ENCODE peak calls at places on chromosomes 6 and 20, in five cellular contexts. One of them, this sample, is unnamed.

GRCh38 chr6:149457316-149457884 is 27.4 kb downstream of the ZC3H12D start:
- DNase-seq in GM12878: no peak
- DNase-seq in HCT116: no peak
- DNase-seq in HepG2: no peak
- DNase-seq in H1: no peak
- DNase-seq in this sample: no peak

GRCh38 chr6:151325075-151326050 is 66.0 kb downstream of the ZBTB2 start:
- DNase-seq in HepG2: peak; percentile 62
- DNase-seq in HCT116: peak; percentile 78
- DNase-seq in H1: no peak
- DNase-seq in GM12878: no peak
- DNase-seq in this sample: no peak

GRCh38 chr20:10352934-10353866 is 80.8 kb downstream of the MKKS start:
- DNase-seq in HepG2: peak; percentile 57
- DNase-seq in GM12878: no peak
- DNase-seq in HCT116: no peak
- DNase-seq in H1: no peak
- DNase-seq in this sample: no peak

GRCh38 chr6:122428781-122429180 is 29.3 kb downstream of the HSF2 start:
- DNase-seq in GM12878: no peak
- DNase-seq in H1: no peak
- DNase-seq in HepG2: no peak
- DNase-seq in HCT116: no peak
- DNase-seq in this sample: no peak

GRCh38 chr20:53622247-53623114 is 28.8 kb upstream of the ZNF217 start:
- DNase-seq in HCT116: no peak
- DNase-seq in HepG2: peak; percentile 35
- DNase-seq in H1: no peak
- DNase-seq in GM12878: peak; percentile 38
- DNase-seq in this sample: no peak

GRCh38 chr6:4212588-4212987 is 77.2 kb upstream of the ECI2 start:
- DNase-seq in GM12878: no peak
- DNase-seq in H1: no peak
- DNase-seq in HCT116: no peak
- DNase-seq in HepG2: no peak
- DNase-seq in this sample: no peak

GRCh38 chr6:155313602-155314091 is 637 bp downstream of the TFB1M start:
- DNase-seq in GM12878: no peak
- DNase-seq in H1: no peak
- DNase-seq in HCT116: no peak
- DNase-seq in HepG2: peak; percentile 65
- DNase-seq in this sample: no peak

GRCh38 chr6:164207024-164207423 is 792.5 kb downstream of the QKI start:
- DNase-seq in HCT116: no peak
- DNase-seq in H1: no peak
- DNase-seq in HepG2: no peak
- DNase-seq in GM12878: no peak
- DNase-seq in this sample: no peak

GRCh38 chr6:7819641-7820040 is 90.9 kb downstream of the TXNDC5 start:
- DNase-seq in HCT116: no peak
- DNase-seq in HepG2: no peak
- DNase-seq in GM12878: no peak
- DNase-seq in H1: no peak
- DNase-seq in this sample: no peak

GRCh38 chr20:37390503-37390890 is 44.6 kb downstream of the SRC start:
- DNase-seq in HCT116: no peak
- DNase-seq in H1: no peak
- DNase-seq in HepG2: no peak
- DNase-seq in GM12878: no peak
- DNase-seq in this sample: no peak
- TF ChIP-seq ZNF274 in HCT116: no peak
- TF ChIP-seq ZNF274 in H1: no peak
- TF ChIP-seq ZNF274 in HepG2: no peak
- TF ChIP-seq ZNF274 in GM12878: no peak
- TF ChIP-seq ZNF274 in this sample: no peak

GRCh38 chr6:10569392-10570127 is 48.4 kb downstream of the GCNT2 start:
- DNase-seq in GM12878: no peak
- DNase-seq in H1: no peak
- DNase-seq in HepG2: no peak
- DNase-seq in HCT116: no peak
- DNase-seq in this sample: no peak
- TF ChIP-seq ATF3 in GM12878: no peak
- TF ChIP-seq ATF3 in H1: no peak
- TF ChIP-seq ATF3 in HepG2: no peak
- TF ChIP-seq ATF3 in HCT116: no peak
- TF ChIP-seq ATF3 in this sample: no peak

DNA sequence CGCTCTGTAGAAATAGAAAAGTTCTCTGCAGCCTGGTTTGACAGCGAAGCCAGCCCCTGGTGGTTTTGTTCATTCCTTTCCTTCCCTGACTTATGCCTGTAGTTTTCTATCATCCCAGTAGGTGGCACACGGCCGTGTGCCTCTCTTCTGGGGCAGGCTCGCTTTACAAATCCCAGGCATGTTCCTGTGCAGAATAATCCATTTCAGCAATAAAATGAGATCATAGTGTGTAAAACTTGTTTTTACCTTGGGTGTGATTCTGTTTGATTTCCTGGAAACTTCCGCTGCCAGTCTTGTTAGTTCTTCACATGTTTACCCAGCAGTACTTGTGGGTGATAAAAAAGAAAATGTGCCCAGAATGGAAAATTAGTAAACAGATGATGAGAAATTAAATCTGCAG is 7.4 kb upstream of the INSM1 start:
- DNase-seq in H1: no peak
- DNase-seq in HCT116: peak; percentile 40
- DNase-seq in HepG2: peak; percentile 67
- DNase-seq in GM12878: no peak
- DNase-seq in this sample: peak; percentile 48
- TF ChIP-seq ZNF274 in H1: no peak
- TF ChIP-seq ZNF274 in HCT116: no peak
- TF ChIP-seq ZNF274 in HepG2: no peak
- TF ChIP-seq ZNF274 in GM12878: no peak
- TF ChIP-seq ZNF274 in this sample: no peak

GRCh38 chr6:159279790-159280277 is 110.6 kb downstream of the FNDC1 start:
- DNase-seq in GM12878: no peak
- DNase-seq in HepG2: no peak
- DNase-seq in H1: no peak
- DNase-seq in HCT116: peak; percentile 24
- DNase-seq in this sample: peak; percentile 23

GRCh38 chr6:159278626-159279025 is 109.4 kb downstream of the FNDC1 start:
- DNase-seq in HCT116: no peak
- DNase-seq in GM12878: no peak
- DNase-seq in HepG2: no peak
- DNase-seq in H1: no peak
- DNase-seq in this sample: no peak

GRCh38 chr6:159282351-159282750 is 113.2 kb downstream of the FNDC1 start:
- DNase-seq in HepG2: no peak
- DNase-seq in HCT116: no peak
- DNase-seq in GM12878: no peak
- DNase-seq in H1: no peak
- DNase-seq in this sample: no peak
- TF ChIP-seq ATF3 in HepG2: no peak
- TF ChIP-seq ATF3 in HCT116: no peak
- TF ChIP-seq ATF3 in GM12878: no peak
- TF ChIP-seq ATF3 in H1: no peak
- TF ChIP-seq ATF3 in this sample: no peak

GRCh38 chr6:54053893-54054391 is 57.3 kb upstream of the MLIP start:
- DNase-seq in HepG2: no peak
- DNase-seq in GM12878: no peak
- DNase-seq in HCT116: peak; percentile 48
- DNase-seq in H1: no peak
- DNase-seq in this sample: no peak

GRCh38 chr6:54048782-54049181 is 62.5 kb upstream of the MLIP start:
- DNase-seq in HCT116: no peak
- DNase-seq in HepG2: no peak
- DNase-seq in GM12878: no peak
- DNase-seq in H1: no peak
- DNase-seq in this sample: no peak

GRCh38 chr6:54056105-54056504 is 55.1 kb upstream of the MLIP start:
- DNase-seq in H1: no peak
- DNase-seq in HepG2: no peak
- DNase-seq in GM12878: no peak
- DNase-seq in HCT116: no peak
- DNase-seq in this sample: no peak

GRCh38 chr6:54050750-54051149 is 60.5 kb upstream of the MLIP start:
- DNase-seq in HCT116: no peak
- DNase-seq in HepG2: no peak
- DNase-seq in GM12878: no peak
- DNase-seq in H1: no peak
- DNase-seq in this sample: no peak
- TF ChIP-seq ZNF274 in HCT116: no peak
- TF ChIP-seq ZNF274 in HepG2: no peak
- TF ChIP-seq ZNF274 in GM12878: no peak
- TF ChIP-seq ZNF274 in H1: no peak
- TF ChIP-seq ZNF274 in this sample: no peak

GRCh38 chr20:689947-690346 is 14.3 kb upstream of the SCRT2 start:
- DNase-seq in GM12878: no peak
- DNase-seq in H1: no peak
- DNase-seq in HepG2: no peak
- DNase-seq in HCT116: no peak
- DNase-seq in this sample: no peak

GRCh38 chr20:689348-689747 is 13.7 kb upstream of the SCRT2 start:
- DNase-seq in HepG2: no peak
- DNase-seq in GM12878: no peak
- DNase-seq in HCT116: no peak
- DNase-seq in H1: no peak
- DNase-seq in this sample: no peak

GRCh38 chr20:688809-689208 is 13.2 kb upstream of the SCRT2 start:
- DNase-seq in GM12878: no peak
- DNase-seq in HCT116: no peak
- DNase-seq in H1: no peak
- DNase-seq in HepG2: peak; percentile 41
- DNase-seq in this sample: peak; percentile 49

GRCh38 chr20:694496-694895 is 18.9 kb upstream of the SCRT2 start:
- DNase-seq in H1: no peak
- DNase-seq in HepG2: no peak
- DNase-seq in GM12878: no peak
- DNase-seq in HCT116: no peak
- DNase-seq in this sample: no peak

GRCh38 chr20:692044-692443 is 16.4 kb upstream of the SCRT2 start:
- DNase-seq in H1: no peak
- DNase-seq in GM12878: no peak
- DNase-seq in HepG2: no peak
- DNase-seq in HCT116: no peak
- DNase-seq in this sample: no peak
- TF ChIP-seq ATF3 in H1: no peak
- TF ChIP-seq ATF3 in GM12878: no peak
- TF ChIP-seq ATF3 in HepG2: no peak
- TF ChIP-seq ATF3 in HCT116: no peak
- TF ChIP-seq ATF3 in this sample: no peak

DNA sequence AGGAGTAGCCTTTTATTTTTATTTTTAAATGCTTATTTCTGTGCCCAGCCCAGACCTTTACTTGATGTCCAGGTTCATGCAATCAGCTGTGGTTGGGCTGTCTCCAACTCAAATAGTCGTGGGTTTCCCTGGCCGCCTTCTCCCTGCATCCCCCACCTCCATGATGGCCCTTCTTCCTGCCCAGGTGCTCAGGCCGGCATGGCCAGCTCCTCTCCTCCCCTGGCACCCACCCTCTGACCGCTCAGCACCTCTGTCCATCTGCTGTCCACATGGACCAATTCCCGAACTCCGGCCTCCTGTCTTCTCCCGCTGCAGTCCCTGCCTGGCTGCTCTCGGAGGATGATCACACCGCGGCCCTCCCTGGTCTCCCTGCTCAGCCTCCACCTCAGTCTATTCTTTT is 81.2 kb upstream of the SULF2 start:
- DNase-seq in HepG2: no peak
- DNase-seq in GM12878: no peak
- DNase-seq in HCT116: no peak
- DNase-seq in H1: no peak
- DNase-seq in this sample: no peak
- TF ChIP-seq ZNF274 in HepG2: no peak
- TF ChIP-seq ZNF274 in GM12878: no peak
- TF ChIP-seq ZNF274 in HCT116: no peak
- TF ChIP-seq ZNF274 in H1: no peak
- TF ChIP-seq ZNF274 in this sample: no peak

GRCh38 chr6:42269974-42270510 is 52.4 kb upstream of the MRPS10 start:
- DNase-seq in HepG2: no peak
- DNase-seq in GM12878: peak; percentile 27
- DNase-seq in HCT116: no peak
- DNase-seq in H1: no peak
- DNase-seq in this sample: no peak

GRCh38 chr6:42268835-42269204 is 51.2 kb upstream of the MRPS10 start:
- DNase-seq in GM12878: no peak
- DNase-seq in HepG2: no peak
- DNase-seq in H1: no peak
- DNase-seq in HCT116: no peak
- DNase-seq in this sample: no peak

GRCh38 chr6:42268016-42268834 is 50.6 kb upstream of the MRPS10 start:
- DNase-seq in GM12878: no peak
- DNase-seq in HepG2: no peak
- DNase-seq in HCT116: no peak
- DNase-seq in H1: no peak
- DNase-seq in this sample: no peak

GRCh38 chr6:42269553-42269952 is 51.9 kb upstream of the MRPS10 start:
- DNase-seq in HCT116: no peak
- DNase-seq in H1: no peak
- DNase-seq in GM12878: peak; percentile 83
- DNase-seq in HepG2: no peak
- DNase-seq in this sample: no peak

GRCh38 chr6:42271834-42272805 is 54.5 kb upstream of the MRPS10 start:
- DNase-seq in H1: no peak
- DNase-seq in HepG2: no peak
- DNase-seq in HCT116: no peak
- DNase-seq in GM12878: no peak
- DNase-seq in this sample: no peak
- TF ChIP-seq ATF3 in H1: no peak
- TF ChIP-seq ATF3 in HepG2: no peak
- TF ChIP-seq ATF3 in HCT116: no peak
- TF ChIP-seq ATF3 in GM12878: no peak
- TF ChIP-seq ATF3 in this sample: peak; percentile 7